ENCODE peak calls at places on chromosomes 6 and 20, in four cellular contexts. G is mucosa of descending colon, I is K562, X is lower lobe of right lung. J is an unnamed sample. For H3K4me1 and H3K36me3, the result is how much of the 10 kb centered on the place peaks cover.

GRCh38 chr20:32614772-32615171 is 29.6 kb upstream of the NOL4L start:
- DNase-seq in G (no peak), I (no peak), X (no peak), J (no peak)

GRCh38 chr20:61521680-61522420 is 269.8 kb downstream of the CDH4 start:
- DNase-seq in G (no peak), I (peak), X (no peak), J (peak)

GRCh38 chr6:119259027-119259426 is 90.5 kb downstream of the MAN1A1 start:
- DNase-seq in G (no peak), I (peak), X (no peak), J (no peak)

GRCh38 chr20:8876381-8876780 is 192.5 kb upstream of the PLCB4 start:
- DNase-seq in G (peak), I (no peak), X (no peak), J (no peak)

GRCh38 chr6:163356324-163356723 is 58.2 kb upstream of the QKI start:
- DNase-seq in G (peak), I (peak), X (peak), J (peak)

GRCh38 chr20:44401770-44402390 is 46.4 kb downstream of the HNF4A start:
- DNase-seq in G (peak), I (no peak), X (no peak), J (no peak)

GRCh38 chr6:56663344-56663743 is 20.7 kb upstream of the DST start:
- DNase-seq in G (peak), I (no peak), X (no peak), J (no peak)

GRCh38 chr6:158519761-158520160 is 40.1 kb upstream of the TMEM181 start:
- DNase-seq in G (no peak), I (no peak), X (no peak), J (no peak)

GRCh38 chr6:137234505-137234863 is 15.3 kb upstream of the IFNGR1 start:
- DNase-seq in G (peak), I (no peak), X (no peak), J (no peak)

GRCh38 chr6:120826253-120826652 is 508.0 kb downstream of the TBC1D32 start:
- DNase-seq in G (peak), I (no peak), X (no peak), J (peak)

GRCh38 chr6:17986656-17987575 is 519 bp downstream of the KIF13A start:
- DNase-seq in G (peak), I (peak), X (peak), J (peak)

GRCh38 chr6:40962241-40962640 is 76.8 kb downstream of the UNC5CL start:
- DNase-seq in G (peak), I (no peak), X (no peak), J (no peak)

GRCh38 chr6:143027058-143027457 is 33.6 kb upstream of the AIG1 start:
- DNase-seq in G (peak), I (no peak), X (peak), J (peak)

GRCh38 chr6:11202513-11203305 is 29.8 kb downstream of the NEDD9 start:
- DNase-seq in G (no peak), I (no peak), X (no peak), J (no peak)

GRCh38 chr20:20393770-20394169 is 25.9 kb downstream of the INSM1 start:
- DNase-seq in G (no peak), I (no peak), X (no peak), J (no peak)

GRCh38 chr6:128005009-128005408 is 104.2 kb upstream of the THEMIS start:
- DNase-seq in G (no peak), I (no peak), X (no peak), J (no peak)

GRCh38 chr20:56817780-56818675 is 188.9 kb downstream of the TFAP2C start:
- DNase-seq in G (no peak), I (no peak), X (no peak), J (peak)

GRCh38 chr6:41352396-41352795 is 17.0 kb downstream of the NCR2 start:
- DNase-seq in G (no peak), I (no peak), X (no peak), J (no peak)

GRCh38 chr6:45756611-45757010 is 259.0 kb downstream of the CLIC5 start:
- DNase-seq in G (no peak), I (no peak), X (no peak), J (no peak)

GRCh38 chr6:27668442-27669275 is 195.8 kb upstream of the ZNF184 start:
- DNase-seq in G (peak), I (peak), X (no peak), J (no peak)

GRCh38 chr6:124901105-124901504 is 61.1 kb upstream of the RNF217 start:
- DNase-seq in G (no peak), I (no peak), X (no peak), J (no peak)

GRCh38 chr6:30684386-30685156 is 1.9 kb downstream of the PPP1R18 start:
- DNase-seq in G (no peak), I (peak), X (peak), J (peak)

GRCh38 chr6:102390541-102390940 is 997.0 kb downstream of the GRIK2 start:
- DNase-seq in G (no peak), I (no peak), X (no peak), J (no peak)

GRCh38 chr6:47345761-47346160 is 36.1 kb upstream of the TNFRSF21 start:
- DNase-seq in G (no peak), I (no peak), X (no peak), J (no peak)

GRCh38 chr6:169843110-169843509 is 91.7 kb downstream of the ERMARD start:
- DNase-seq in G (no peak), I (no peak), X (no peak), J (no peak)

GRCh38 chr20:62602550-62602949 is 39.8 kb upstream of the SLCO4A1 start:
- DNase-seq in G (peak), I (peak), X (peak), J (peak)

GRCh38 chr6:166341915-166342292 is 441 bp downstream of the SFT2D1 start:
- DNase-seq in G (peak), I (no peak), X (peak), J (no peak)

GRCh38 chr6:29722773-29723665 is at the start of gene HLA-F:
- DNase-seq in G (peak), I (no peak), X (peak), J (peak)

GRCh38 chr20:46998497-46999190 is 104.0 kb downstream of the EYA2 start:
- DNase-seq in G (no peak), I (no peak), X (no peak), J (no peak)

GRCh38 chr20:51732454-51732791 is 35.8 kb downstream of the ATP9A start:
- DNase-seq in G (no peak), I (no peak), X (no peak), J (no peak)

GRCh38 chr6:44049163-44049988 is 77.9 kb downstream of the MRPL14 start:
- DNase-seq in G (peak), I (no peak), X (peak), J (peak)

GRCh38 chr20:916125-916799 is at the start of gene ANGPT4:
- DNase-seq in G (no peak), I (no peak), X (no peak), J (no peak)

GRCh38 chr6:4023240-4023639 is 55.7 kb downstream of the FAM217A start:
- DNase-seq in G (no peak), I (no peak), X (no peak), J (no peak)
- H3K4me1 ChIP-seq in G (under half), I (under half), X (half or more), J (under half)

GRCh38 chr6:78832091-78832808 is 35.1 kb upstream of the IRAK1BP1 start:
- DNase-seq in G (no peak), I (no peak), X (no peak), J (no peak)

GRCh38 chr6:78831492-78831891 is 35.9 kb upstream of the IRAK1BP1 start:
- DNase-seq in G (peak), I (no peak), X (no peak), J (no peak)

GRCh38 chr6:78836610-78837009 is 30.7 kb upstream of the IRAK1BP1 start:
- DNase-seq in G (no peak), I (no peak), X (no peak), J (no peak)

GRCh38 chr6:78830810-78831209 is 36.5 kb upstream of the IRAK1BP1 start:
- DNase-seq in G (peak), I (no peak), X (no peak), J (no peak)

DNA sequence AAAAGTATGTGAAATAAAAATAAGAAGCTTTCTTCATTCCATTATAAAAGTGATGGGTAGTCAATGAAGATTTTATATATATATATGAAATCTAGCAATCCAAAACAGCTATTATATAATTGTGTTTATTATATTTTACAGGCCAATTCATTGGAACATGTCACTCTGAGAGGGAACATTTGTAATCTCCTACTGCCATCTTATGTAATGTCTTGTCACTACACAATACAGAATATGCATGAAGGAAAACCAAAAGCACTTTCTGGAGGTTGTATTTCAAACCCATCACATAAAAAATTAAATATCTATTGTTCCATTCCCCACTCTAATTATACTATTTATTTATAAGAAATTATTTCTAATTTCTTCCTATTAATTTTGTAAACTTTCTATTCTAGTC is 31.5 kb upstream of the IRAK1BP1 start:
- DNase-seq in G (no peak), I (no peak), X (no peak), J (no peak)
- TF ChIP-seq CTCF in G (no peak), I (no peak), X (no peak), J (peak)

GRCh38 chr6:73817238-73817637 is 121.2 kb downstream of the CD109 start:
- DNase-seq in G (no peak), I (no peak), X (no peak), J (no peak)

GRCh38 chr6:73823832-73824231 is 127.8 kb downstream of the CD109 start:
- DNase-seq in G (no peak), I (no peak), X (no peak), J (no peak)

GRCh38 chr6:73823046-73823735 is 127.2 kb downstream of the CD109 start:
- DNase-seq in G (no peak), I (no peak), X (no peak), J (no peak)
- H3K36me3 ChIP-seq in G (under half), I (under half), X (under half), J (under half)

GRCh38 chr6:7893342-7893741 is 17.2 kb downstream of the TXNDC5 start:
- DNase-seq in G (no peak), I (no peak), X (no peak), J (no peak)
- H3K4me1 ChIP-seq in G (under half), I (under half), X (under half), J (under half)

GRCh38 chr6:37514377-37514776 is 14.7 kb upstream of the CCDC167 start:
- DNase-seq in G (no peak), I (no peak), X (no peak), J (no peak)
- TF ChIP-seq CTCF in G (no peak), I (no peak), X (no peak), J (no peak)

DNA sequence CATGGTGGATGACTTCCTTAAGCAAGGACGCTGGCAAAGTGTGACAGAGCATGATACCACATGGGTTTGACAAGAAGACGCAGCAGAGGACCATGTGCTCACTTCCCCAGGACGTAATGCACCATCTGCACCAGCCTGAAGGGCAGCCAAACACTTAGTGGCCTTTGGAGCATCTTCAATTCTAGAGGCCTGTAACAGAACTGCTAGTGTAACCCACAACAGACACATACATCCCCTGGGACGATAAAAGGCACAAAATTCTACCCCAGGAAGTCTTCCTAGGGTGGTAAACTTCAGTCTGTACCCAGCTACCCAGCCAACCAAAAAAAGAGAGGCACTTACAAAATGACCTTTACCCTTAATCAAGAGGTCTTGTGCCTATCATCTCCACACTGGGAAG is 9.2 kb upstream of the CPNE1 start:
- DNase-seq in G (no peak), I (no peak), X (no peak), J (peak)
- H3K36me3 ChIP-seq in G (under half), I (half or more), X (half or more), J (under half)

GRCh38 chr6:106745824-106746610 is 116.6 kb downstream of the QRSL1 start:
- DNase-seq in G (no peak), I (no peak), X (no peak), J (no peak)
- H3K4me1 ChIP-seq in G (under half), I (under half), X (under half), J (under half)

GRCh38 chr6:160456214-160456546 is 108.0 kb downstream of the SLC22A3 start:
- DNase-seq in G (no peak), I (no peak), X (no peak), J (no peak)
- TF ChIP-seq CTCF in G (no peak), I (no peak), X (no peak), J (no peak)